ENCODE peak calls at places on chromosomes 3 and 15, in ten cellular contexts. F is lower leg skin, G is transverse colon, I is esophagus squamous epithelium, P is GM12892, Q is tibial nerve, K is NB4, H is body of pancreas, Y is IMR-90, M is endothelial cell of umbilical vein. V is an unnamed sample.

GRCh38 chr3:176505878-176506621 is 691.2 kb downstream of the TBL1XR1 start:
- DNase-seq in F (no peak), G (no peak), I (no peak), P (no peak), Q (no peak), K (peak), H (no peak), Y (no peak), M (no peak), V (no peak)

GRCh38 chr15:70283511-70283910 is 185.8 kb upstream of the TLE3 start:
- DNase-seq in F (peak), G (no peak), I (no peak), P (no peak), Q (no peak), K (no peak), H (no peak), Y (no peak), M (no peak), V (no peak)

GRCh38 chr3:140439527-140439926 is 238.3 kb upstream of the TRIM42 start:
- DNase-seq in F (peak), G (no peak), I (no peak), P (no peak), Q (no peak), K (no peak), H (no peak), Y (no peak), M (no peak), V (no peak)

GRCh38 chr3:117853923-117854322 is 1144.3 kb downstream of the TUSC7 start:
- DNase-seq in F (no peak), G (no peak), I (no peak), P (no peak), Q (no peak), K (no peak), H (no peak), Y (peak), M (peak), V (no peak)

GRCh38 chr15:99504823-99505551 is 60.8 kb upstream of the MEF2A start:
- DNase-seq in F (no peak), G (no peak), I (no peak), P (no peak), Q (no peak), K (peak), H (no peak), Y (peak), M (peak), V (no peak)

GRCh38 chr3:189995129-189995528 is 125.6 kb downstream of the P3H2 start:
- DNase-seq in F (no peak), G (no peak), I (no peak), P (no peak), Q (no peak), K (no peak), H (no peak), Y (peak), M (no peak), V (no peak)

GRCh38 chr3:83946045-83946444 is 1012.7 kb upstream of the CADM2 start:
- DNase-seq in F (no peak), G (no peak), I (no peak), P (no peak), Q (no peak), K (no peak), H (no peak), Y (no peak), M (no peak), V (no peak)

GRCh38 chr3:16286161-16286560 is 21.1 kb downstream of the OXNAD1 start:
- DNase-seq in F (no peak), G (peak), I (no peak), P (no peak), Q (no peak), K (no peak), H (no peak), Y (no peak), M (no peak), V (no peak)

GRCh38 chr15:70766597-70766996 is 3.2 kb upstream of the UACA start:
- DNase-seq in F (no peak), G (no peak), I (no peak), P (no peak), Q (no peak), K (no peak), H (no peak), Y (no peak), M (no peak), V (no peak)

GRCh38 chr15:91263632-91264477 is 163.8 kb downstream of the SV2B start:
- DNase-seq in F (peak), G (peak), I (no peak), P (no peak), Q (peak), K (peak), H (peak), Y (peak), M (no peak), V (no peak)

GRCh38 chr3:170220871-170221270 is 1.4 kb upstream of the PRKCI start:
- DNase-seq in F (no peak), G (no peak), I (no peak), P (no peak), Q (no peak), K (no peak), H (no peak), Y (peak), M (no peak), V (no peak)

GRCh38 chr3:170222647-170223541 is 670 bp downstream of the PRKCI start:
- DNase-seq in F (no peak), G (peak), I (peak), P (peak), Q (peak), K (peak), H (peak), Y (peak), M (peak), V (peak)

GRCh38 chr3:170225166-170225565 is 2.9 kb downstream of the PRKCI start:
- DNase-seq in F (no peak), G (no peak), I (no peak), P (no peak), Q (no peak), K (no peak), H (no peak), Y (no peak), M (no peak), V (no peak)

GRCh38 chr3:170226426-170226960 is 4.3 kb downstream of the PRKCI start:
- DNase-seq in F (no peak), G (no peak), I (no peak), P (no peak), Q (no peak), K (no peak), H (no peak), Y (peak), M (no peak), V (no peak)

DNA sequence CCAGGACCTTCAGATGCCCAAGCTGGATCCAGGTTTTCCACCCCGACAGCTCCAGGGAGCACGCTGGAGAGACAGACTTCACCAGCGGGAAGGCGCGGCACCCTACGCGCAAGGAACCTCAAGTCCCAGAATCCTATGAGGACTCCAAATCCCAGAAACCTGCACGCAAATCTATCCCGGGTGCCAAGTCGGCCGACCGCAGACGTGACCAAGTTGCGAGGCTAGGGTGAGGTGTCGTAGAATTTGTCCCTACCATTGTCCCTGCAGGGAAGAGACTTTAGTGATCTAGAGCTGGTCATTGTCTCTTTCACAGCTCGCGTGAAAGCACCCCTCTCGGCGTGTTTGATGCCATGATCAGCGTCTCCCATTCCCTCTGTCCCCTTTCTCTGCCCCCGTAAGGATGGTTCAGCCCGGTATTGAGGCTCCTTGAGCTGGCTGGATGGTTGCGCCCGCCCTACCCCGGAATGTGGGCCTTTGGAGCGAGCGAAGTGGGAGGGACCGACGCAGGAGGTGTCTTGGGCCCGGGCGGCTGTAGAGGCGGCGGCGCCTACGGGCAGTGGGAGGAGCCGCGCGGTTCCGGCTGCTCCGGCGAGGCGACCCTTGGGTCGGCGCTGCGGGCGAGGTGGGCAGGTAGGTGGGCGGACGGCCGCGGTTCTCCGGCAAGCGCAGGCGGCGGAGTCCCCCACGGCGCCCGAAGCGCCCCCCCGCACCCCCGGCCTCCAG is at the start of gene PRKCI:
- DNase-seq in F (peak), G (peak), I (peak), P (peak), Q (peak), K (peak), H (peak), Y (peak), M (peak), V (peak)
- TF ChIP-seq POLR2A in F (no peak), G (peak), I (peak), P (no peak), Q (peak), K (peak), H (peak), Y (peak), M (peak), V (peak)

DNA sequence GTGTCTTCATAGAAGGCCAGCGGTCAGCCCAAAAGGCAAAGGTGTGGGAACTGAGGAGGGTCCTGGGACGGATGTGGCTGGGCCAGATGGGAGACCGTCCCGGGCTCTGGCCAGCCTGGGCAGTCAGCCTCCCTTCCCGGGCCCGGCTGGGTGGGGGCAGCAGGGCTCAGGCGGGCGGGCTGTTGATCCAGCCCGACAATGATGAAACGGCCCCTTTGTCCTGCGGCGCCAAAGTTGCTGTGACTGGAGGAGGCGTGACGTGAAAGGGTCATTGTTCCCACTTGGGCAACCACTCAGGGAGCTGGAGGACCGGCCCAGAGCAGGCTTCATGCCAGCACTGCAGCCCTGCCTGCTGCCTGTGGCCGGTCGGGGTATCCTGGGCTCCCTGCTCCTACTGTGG is 16.5 kb downstream of the DUSP7 start:
- DNase-seq in F (no peak), G (no peak), I (no peak), P (no peak), Q (peak), K (no peak), H (peak), Y (no peak), M (no peak), V (no peak)
- TF ChIP-seq POLR2A in F (no peak), G (no peak), I (no peak), P (no peak), Q (no peak), K (no peak), H (no peak), Y (no peak), M (no peak), V (no peak)

GRCh38 chr15:64842986-64843561 is 1.4 kb downstream of the PLEKHO2 start:
- DNase-seq in F (peak), G (peak), I (no peak), P (no peak), Q (peak), K (peak), H (peak), Y (peak), M (peak), V (peak)
- TF ChIP-seq POLR2A in F (no peak), G (no peak), I (peak), P (no peak), Q (no peak), K (no peak), H (no peak), Y (peak), M (peak), V (no peak)

GRCh38 chr3:123960791-123961507 is at the start of gene CCDC14:
- DNase-seq in F (peak), G (peak), I (peak), P (peak), Q (peak), K (peak), H (peak), Y (peak), M (peak), V (peak)
- TF ChIP-seq POLR2A in F (no peak), G (peak), I (peak), P (peak), Q (peak), K (peak), H (peak), Y (peak), M (peak), V (peak)

GRCh38 chr15:75048394-75048793 is 25.0 kb downstream of the PPCDC start:
- DNase-seq in F (no peak), G (no peak), I (no peak), P (no peak), Q (no peak), K (no peak), H (no peak), Y (no peak), M (no peak), V (no peak)
- TF ChIP-seq POLR2A in F (no peak), G (no peak), I (no peak), P (no peak), Q (no peak), K (no peak), H (no peak), Y (no peak), M (no peak), V (no peak)

V was measured in erythroblast.